ENCODE peak calls at places on chromosomes 13 and 19, in ten cellular contexts. One of them, this sample, is unnamed.

GRCh38 chr19:7292950-7293794 is 1.0 kb downstream of the INSR start:
- DNase-seq in heart left ventricle: peak; percentile 40
- DNase-seq in brain microvascular endothelial cell: no peak
- DNase-seq in fibroblast of mammary gland: no peak
- DNase-seq in CD8-positive, alpha-beta T cell: no peak
- DNase-seq in endothelial cell: peak; percentile 25
- DNase-seq in fibroblast of villous mesenchyme: no peak
- DNase-seq in AG09309: no peak
- DNase-seq in thoracic aorta: no peak
- DNase-seq in GM12865: peak; percentile 22
- DNase-seq in this sample: no peak

GRCh38 chr13:86095351-86095750 is 296.1 kb upstream of the SLITRK6 start:
- DNase-seq in thoracic aorta: no peak
- DNase-seq in fibroblast of mammary gland: no peak
- DNase-seq in GM12865: no peak
- DNase-seq in brain microvascular endothelial cell: no peak
- DNase-seq in fibroblast of villous mesenchyme: no peak
- DNase-seq in endothelial cell: no peak
- DNase-seq in CD8-positive, alpha-beta T cell: no peak
- DNase-seq in AG09309: no peak
- DNase-seq in heart left ventricle: no peak
- DNase-seq in this sample: no peak

GRCh38 chr13:26719356-26719945 is 41.1 kb downstream of the GPR12 start:
- DNase-seq in AG09309: no peak
- DNase-seq in GM12865: no peak
- DNase-seq in fibroblast of villous mesenchyme: peak; percentile 2
- DNase-seq in CD8-positive, alpha-beta T cell: no peak
- DNase-seq in endothelial cell: peak; percentile 53
- DNase-seq in thoracic aorta: no peak
- DNase-seq in fibroblast of mammary gland: no peak
- DNase-seq in heart left ventricle: no peak
- DNase-seq in brain microvascular endothelial cell: no peak
- DNase-seq in this sample: no peak

GRCh38 chr13:72960541-72960940 is 98.3 kb upstream of the KLF5 start:
- DNase-seq in fibroblast of villous mesenchyme: no peak
- DNase-seq in heart left ventricle: no peak
- DNase-seq in endothelial cell: no peak
- DNase-seq in thoracic aorta: no peak
- DNase-seq in GM12865: no peak
- DNase-seq in AG09309: no peak
- DNase-seq in CD8-positive, alpha-beta T cell: no peak
- DNase-seq in fibroblast of mammary gland: no peak
- DNase-seq in brain microvascular endothelial cell: no peak
- DNase-seq in this sample: no peak

GRCh38 chr19:7789447-7789846 is 26.4 kb downstream of the CLEC4M start:
- DNase-seq in CD8-positive, alpha-beta T cell: peak; percentile 31
- DNase-seq in AG09309: no peak
- DNase-seq in brain microvascular endothelial cell: no peak
- DNase-seq in heart left ventricle: no peak
- DNase-seq in fibroblast of mammary gland: no peak
- DNase-seq in fibroblast of villous mesenchyme: no peak
- DNase-seq in GM12865: peak; percentile 28
- DNase-seq in endothelial cell: no peak
- DNase-seq in thoracic aorta: no peak
- DNase-seq in this sample: peak; percentile 57

GRCh38 chr19:13995017-13995728 is 10.9 kb downstream of the RFX1 start:
- DNase-seq in brain microvascular endothelial cell: no peak
- DNase-seq in CD8-positive, alpha-beta T cell: no peak
- DNase-seq in fibroblast of villous mesenchyme: peak; percentile 47
- DNase-seq in GM12865: no peak
- DNase-seq in endothelial cell: no peak
- DNase-seq in heart left ventricle: no peak
- DNase-seq in thoracic aorta: no peak
- DNase-seq in AG09309: no peak
- DNase-seq in fibroblast of mammary gland: peak; percentile 77
- DNase-seq in this sample: no peak

GRCh38 chr19:49085868-49086232 is 599 bp downstream of the SNRNP70 start:
- DNase-seq in brain microvascular endothelial cell: no peak
- DNase-seq in fibroblast of villous mesenchyme: no peak
- DNase-seq in heart left ventricle: no peak
- DNase-seq in fibroblast of mammary gland: no peak
- DNase-seq in AG09309: no peak
- DNase-seq in CD8-positive, alpha-beta T cell: no peak
- DNase-seq in thoracic aorta: no peak
- DNase-seq in GM12865: no peak
- DNase-seq in endothelial cell: no peak
- DNase-seq in this sample: no peak

GRCh38 chr13:33263976-33264619 is 21.5 kb downstream of the STARD13 start:
- DNase-seq in GM12865: no peak
- DNase-seq in CD8-positive, alpha-beta T cell: no peak
- DNase-seq in heart left ventricle: no peak
- DNase-seq in brain microvascular endothelial cell: no peak
- DNase-seq in endothelial cell: no peak
- DNase-seq in fibroblast of villous mesenchyme: no peak
- DNase-seq in thoracic aorta: no peak
- DNase-seq in AG09309: no peak
- DNase-seq in fibroblast of mammary gland: peak; percentile 52
- DNase-seq in this sample: no peak

GRCh38 chr19:5627395-5627904 is 4.6 kb downstream of the SAFB start:
- DNase-seq in thoracic aorta: no peak
- DNase-seq in GM12865: peak; percentile 69
- DNase-seq in fibroblast of villous mesenchyme: peak; percentile 31
- DNase-seq in fibroblast of mammary gland: peak; percentile 76
- DNase-seq in brain microvascular endothelial cell: peak; percentile 27
- DNase-seq in CD8-positive, alpha-beta T cell: no peak
- DNase-seq in heart left ventricle: peak; percentile 54
- DNase-seq in AG09309: no peak
- DNase-seq in endothelial cell: no peak
- DNase-seq in this sample: no peak

GRCh38 chr13:96994030-96994848 is at the start of gene OXGR1:
- DNase-seq in heart left ventricle: no peak
- DNase-seq in AG09309: no peak
- DNase-seq in GM12865: no peak
- DNase-seq in brain microvascular endothelial cell: no peak
- DNase-seq in thoracic aorta: no peak
- DNase-seq in fibroblast of villous mesenchyme: no peak
- DNase-seq in endothelial cell: no peak
- DNase-seq in fibroblast of mammary gland: no peak
- DNase-seq in CD8-positive, alpha-beta T cell: no peak
- DNase-seq in this sample: no peak
- TF ChIP-seq CTCF in heart left ventricle: no peak
- TF ChIP-seq CTCF in AG09309: no peak
- TF ChIP-seq CTCF in GM12865: no peak
- TF ChIP-seq CTCF in brain microvascular endothelial cell: no peak
- TF ChIP-seq CTCF in thoracic aorta: no peak
- TF ChIP-seq CTCF in fibroblast of villous mesenchyme: no peak
- TF ChIP-seq CTCF in endothelial cell: no peak
- TF ChIP-seq CTCF in fibroblast of mammary gland: no peak
- TF ChIP-seq CTCF in CD8-positive, alpha-beta T cell: no peak
- TF ChIP-seq CTCF in this sample: no peak

GRCh38 chr13:43608400-43609137 is 178.2 kb downstream of the ENOX1 start:
- DNase-seq in GM12865: no peak
- DNase-seq in CD8-positive, alpha-beta T cell: no peak
- DNase-seq in fibroblast of villous mesenchyme: no peak
- DNase-seq in fibroblast of mammary gland: no peak
- DNase-seq in heart left ventricle: no peak
- DNase-seq in thoracic aorta: no peak
- DNase-seq in endothelial cell: no peak
- DNase-seq in brain microvascular endothelial cell: no peak
- DNase-seq in AG09309: no peak
- DNase-seq in this sample: no peak

GRCh38 chr13:43611631-43612416 is 174.9 kb downstream of the ENOX1 start:
- DNase-seq in AG09309: no peak
- DNase-seq in thoracic aorta: no peak
- DNase-seq in CD8-positive, alpha-beta T cell: no peak
- DNase-seq in GM12865: no peak
- DNase-seq in brain microvascular endothelial cell: no peak
- DNase-seq in fibroblast of villous mesenchyme: no peak
- DNase-seq in heart left ventricle: no peak
- DNase-seq in fibroblast of mammary gland: no peak
- DNase-seq in endothelial cell: no peak
- DNase-seq in this sample: no peak

GRCh38 chr13:43614063-43614462 is 172.7 kb downstream of the ENOX1 start:
- DNase-seq in endothelial cell: no peak
- DNase-seq in CD8-positive, alpha-beta T cell: no peak
- DNase-seq in thoracic aorta: no peak
- DNase-seq in heart left ventricle: no peak
- DNase-seq in brain microvascular endothelial cell: no peak
- DNase-seq in fibroblast of mammary gland: no peak
- DNase-seq in AG09309: no peak
- DNase-seq in GM12865: no peak
- DNase-seq in fibroblast of villous mesenchyme: no peak
- DNase-seq in this sample: no peak
- TF ChIP-seq CTCF in endothelial cell: no peak
- TF ChIP-seq CTCF in CD8-positive, alpha-beta T cell: no peak
- TF ChIP-seq CTCF in thoracic aorta: no peak
- TF ChIP-seq CTCF in heart left ventricle: no peak
- TF ChIP-seq CTCF in brain microvascular endothelial cell: no peak
- TF ChIP-seq CTCF in fibroblast of mammary gland: no peak
- TF ChIP-seq CTCF in AG09309: no peak
- TF ChIP-seq CTCF in GM12865: no peak
- TF ChIP-seq CTCF in fibroblast of villous mesenchyme: no peak
- TF ChIP-seq CTCF in this sample: no peak

GRCh38 chr19:2922987-2923386 is 21.8 kb downstream of the ZNF77 start:
- DNase-seq in heart left ventricle: no peak
- DNase-seq in thoracic aorta: no peak
- DNase-seq in GM12865: no peak
- DNase-seq in fibroblast of mammary gland: no peak
- DNase-seq in AG09309: no peak
- DNase-seq in CD8-positive, alpha-beta T cell: no peak
- DNase-seq in brain microvascular endothelial cell: no peak
- DNase-seq in fibroblast of villous mesenchyme: peak; percentile 20
- DNase-seq in endothelial cell: no peak
- DNase-seq in this sample: no peak
- TF ChIP-seq CTCF in heart left ventricle: no peak
- TF ChIP-seq CTCF in thoracic aorta: no peak
- TF ChIP-seq CTCF in GM12865: no peak
- TF ChIP-seq CTCF in fibroblast of mammary gland: no peak
- TF ChIP-seq CTCF in AG09309: no peak
- TF ChIP-seq CTCF in CD8-positive, alpha-beta T cell: no peak
- TF ChIP-seq CTCF in brain microvascular endothelial cell: no peak
- TF ChIP-seq CTCF in fibroblast of villous mesenchyme: no peak
- TF ChIP-seq CTCF in endothelial cell: no peak
- TF ChIP-seq CTCF in this sample: no peak

GRCh38 chr19:10820173-10820572 is 15.8 kb downstream of the TMED1 start:
- DNase-seq in fibroblast of mammary gland: no peak
- DNase-seq in endothelial cell: no peak
- DNase-seq in GM12865: no peak
- DNase-seq in CD8-positive, alpha-beta T cell: no peak
- DNase-seq in brain microvascular endothelial cell: no peak
- DNase-seq in fibroblast of villous mesenchyme: no peak
- DNase-seq in heart left ventricle: no peak
- DNase-seq in AG09309: no peak
- DNase-seq in thoracic aorta: no peak
- DNase-seq in this sample: no peak
- TF ChIP-seq CTCF in fibroblast of mammary gland: peak; percentile 34
- TF ChIP-seq CTCF in endothelial cell: no peak
- TF ChIP-seq CTCF in GM12865: no peak
- TF ChIP-seq CTCF in CD8-positive, alpha-beta T cell: no peak
- TF ChIP-seq CTCF in brain microvascular endothelial cell: peak; percentile 58
- TF ChIP-seq CTCF in fibroblast of villous mesenchyme: peak; percentile 32
- TF ChIP-seq CTCF in heart left ventricle: no peak
- TF ChIP-seq CTCF in AG09309: peak; percentile 32
- TF ChIP-seq CTCF in thoracic aorta: no peak
- TF ChIP-seq CTCF in this sample: no peak

DNA sequence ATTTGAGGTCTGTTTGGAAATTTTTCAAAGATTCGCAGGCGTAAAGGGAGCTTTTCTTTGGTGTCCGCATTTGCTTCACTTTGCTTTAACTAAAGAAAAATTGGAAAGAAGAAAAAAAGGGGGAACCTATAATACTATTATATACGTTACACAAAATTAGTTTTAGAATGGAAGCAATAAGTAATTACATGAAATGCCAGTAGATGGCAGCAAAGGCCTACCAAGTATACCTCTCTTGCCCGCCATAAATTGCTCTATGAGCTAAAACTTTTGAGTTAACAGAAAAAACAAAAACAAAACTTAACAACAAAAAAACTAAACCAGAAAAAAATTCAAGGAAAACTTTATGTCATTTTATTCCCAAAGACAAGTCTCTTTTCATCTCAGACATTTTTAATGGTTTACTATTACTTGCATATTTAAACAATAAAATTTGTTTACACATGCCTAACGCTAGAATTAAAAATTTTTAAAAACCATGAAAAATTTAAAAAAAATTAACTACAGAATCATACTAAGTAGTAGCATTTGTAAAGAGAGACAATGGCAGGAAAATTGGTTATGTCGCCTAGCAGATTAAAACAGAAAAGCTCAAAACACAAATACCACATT is 271.4 kb downstream of the NALCN start:
- DNase-seq in endothelial cell: peak; percentile 21
- DNase-seq in brain microvascular endothelial cell: peak; percentile 22
- DNase-seq in AG09309: no peak
- DNase-seq in thoracic aorta: no peak
- DNase-seq in GM12865: peak; percentile 67
- DNase-seq in heart left ventricle: no peak
- DNase-seq in CD8-positive, alpha-beta T cell: no peak
- DNase-seq in fibroblast of villous mesenchyme: peak; percentile 78
- DNase-seq in fibroblast of mammary gland: peak; percentile 72
- DNase-seq in this sample: no peak
- TF ChIP-seq CTCF in endothelial cell: peak; percentile 66
- TF ChIP-seq CTCF in brain microvascular endothelial cell: peak; percentile 55
- TF ChIP-seq CTCF in AG09309: peak; percentile 55
- TF ChIP-seq CTCF in thoracic aorta: peak; percentile 74
- TF ChIP-seq CTCF in GM12865: peak; percentile 37
- TF ChIP-seq CTCF in heart left ventricle: peak; percentile 54
- TF ChIP-seq CTCF in CD8-positive, alpha-beta T cell: peak; percentile 71
- TF ChIP-seq CTCF in fibroblast of villous mesenchyme: peak; percentile 54
- TF ChIP-seq CTCF in fibroblast of mammary gland: peak; percentile 66
- TF ChIP-seq CTCF in this sample: peak; percentile 83

GRCh38 chr19:17309198-17309961 is at the start of gene DDA1:
- DNase-seq in thoracic aorta: peak; percentile 100
- DNase-seq in GM12865: peak; percentile 100
- DNase-seq in heart left ventricle: peak; percentile 100
- DNase-seq in CD8-positive, alpha-beta T cell: peak; percentile 98
- DNase-seq in brain microvascular endothelial cell: peak; percentile 100
- DNase-seq in AG09309: peak; percentile 99
- DNase-seq in fibroblast of villous mesenchyme: peak; percentile 100
- DNase-seq in endothelial cell: peak; percentile 94
- DNase-seq in fibroblast of mammary gland: peak; percentile 100
- DNase-seq in this sample: peak; percentile 100
- TF ChIP-seq CTCF in thoracic aorta: no peak
- TF ChIP-seq CTCF in GM12865: no peak
- TF ChIP-seq CTCF in heart left ventricle: no peak
- TF ChIP-seq CTCF in CD8-positive, alpha-beta T cell: no peak
- TF ChIP-seq CTCF in brain microvascular endothelial cell: no peak
- TF ChIP-seq CTCF in AG09309: no peak
- TF ChIP-seq CTCF in fibroblast of villous mesenchyme: no peak
- TF ChIP-seq CTCF in endothelial cell: no peak
- TF ChIP-seq CTCF in fibroblast of mammary gland: no peak
- TF ChIP-seq CTCF in this sample: no peak

GRCh38 chr19:43462887-43463380 is 2.5 kb downstream of the LYPD3 start:
- DNase-seq in fibroblast of mammary gland: no peak
- DNase-seq in heart left ventricle: no peak
- DNase-seq in CD8-positive, alpha-beta T cell: no peak
- DNase-seq in brain microvascular endothelial cell: no peak
- DNase-seq in GM12865: no peak
- DNase-seq in thoracic aorta: no peak
- DNase-seq in endothelial cell: no peak
- DNase-seq in fibroblast of villous mesenchyme: no peak
- DNase-seq in AG09309: no peak
- DNase-seq in this sample: no peak
- TF ChIP-seq CTCF in fibroblast of mammary gland: no peak
- TF ChIP-seq CTCF in heart left ventricle: no peak
- TF ChIP-seq CTCF in CD8-positive, alpha-beta T cell: no peak
- TF ChIP-seq CTCF in brain microvascular endothelial cell: no peak
- TF ChIP-seq CTCF in GM12865: no peak
- TF ChIP-seq CTCF in thoracic aorta: no peak
- TF ChIP-seq CTCF in endothelial cell: no peak
- TF ChIP-seq CTCF in fibroblast of villous mesenchyme: no peak
- TF ChIP-seq CTCF in AG09309: no peak
- TF ChIP-seq CTCF in this sample: peak; percentile 21

This sample was measured in CD4-positive, alpha-beta T cell.